ENCODE peak calls at places on chromosomes 5 and 9, in four cellular contexts. One of them, this sample, is unnamed.

GRCh38 chr5:144195443-144195842 is 24.8 kb downstream of the KCTD16 start:
- DNase-seq in nephron progenitor cell: no peak
- DNase-seq in LHCN-M2: no peak
- DNase-seq in pancreas: no peak
- DNase-seq in this sample: no peak

GRCh38 chr5:159883522-159883950 is 32.7 kb upstream of the ADRA1B start:
- DNase-seq in nephron progenitor cell: no peak
- DNase-seq in LHCN-M2: peak; percentile 74
- DNase-seq in pancreas: no peak
- DNase-seq in this sample: no peak

GRCh38 chr5:168667301-168667859 is 88.2 kb upstream of the PANK3 start:
- DNase-seq in nephron progenitor cell: no peak
- DNase-seq in LHCN-M2: no peak
- DNase-seq in pancreas: no peak
- DNase-seq in this sample: no peak

GRCh38 chr9:127545196-127546124 is 66.6 kb upstream of the STXBP1 start:
- DNase-seq in nephron progenitor cell: no peak
- DNase-seq in LHCN-M2: peak; percentile 86
- DNase-seq in pancreas: peak; percentile 99
- DNase-seq in this sample: peak; percentile 88

GRCh38 chr5:16456103-16456832 is 9.3 kb downstream of the ZNF622 start:
- DNase-seq in nephron progenitor cell: peak; percentile 30
- DNase-seq in LHCN-M2: peak; percentile 86
- DNase-seq in pancreas: no peak
- DNase-seq in this sample: peak; percentile 70

GRCh38 chr5:148988328-148988727 is 74.5 kb downstream of the SH3TC2 start:
- DNase-seq in nephron progenitor cell: no peak
- DNase-seq in LHCN-M2: no peak
- DNase-seq in pancreas: no peak
- DNase-seq in this sample: peak; percentile 71

GRCh38 chr9:8071445-8071798 is 271.8 kb upstream of the DMAC1 start:
- DNase-seq in nephron progenitor cell: no peak
- DNase-seq in LHCN-M2: no peak
- DNase-seq in pancreas: no peak
- DNase-seq in this sample: no peak

GRCh38 chr9:112863781-112864180 is 26.9 kb downstream of the SLC46A2 start:
- DNase-seq in nephron progenitor cell: no peak
- DNase-seq in LHCN-M2: no peak
- DNase-seq in pancreas: no peak
- DNase-seq in this sample: no peak

GRCh38 chr5:179868541-179868940 is 9.9 kb upstream of the MRNIP start:
- DNase-seq in nephron progenitor cell: no peak
- DNase-seq in LHCN-M2: no peak
- DNase-seq in pancreas: no peak
- DNase-seq in this sample: no peak

GRCh38 chr5:163350083-163350482 is 87.3 kb upstream of the CCNG1 start:
- DNase-seq in nephron progenitor cell: no peak
- DNase-seq in LHCN-M2: peak; percentile 7
- DNase-seq in pancreas: no peak
- DNase-seq in this sample: no peak

GRCh38 chr5:153546566-153546965 is 56.1 kb downstream of the GRIA1 start:
- DNase-seq in nephron progenitor cell: no peak
- DNase-seq in LHCN-M2: peak; percentile 82
- DNase-seq in pancreas: no peak
- DNase-seq in this sample: no peak

GRCh38 chr9:127154003-127154389 is 31.6 kb upstream of the ANGPTL2 start:
- DNase-seq in nephron progenitor cell: no peak
- DNase-seq in LHCN-M2: no peak
- DNase-seq in pancreas: no peak
- DNase-seq in this sample: no peak

GRCh38 chr9:16612627-16613026 is 257.8 kb downstream of the BNC2 start:
- DNase-seq in nephron progenitor cell: no peak
- DNase-seq in LHCN-M2: peak; percentile 36
- DNase-seq in pancreas: no peak
- DNase-seq in this sample: peak; percentile 78

GRCh38 chr5:662751-663435 is 30.3 kb downstream of the TPPP start:
- DNase-seq in nephron progenitor cell: no peak
- DNase-seq in LHCN-M2: no peak
- DNase-seq in pancreas: no peak
- DNase-seq in this sample: no peak

GRCh38 chr9:96646081-96646991 is 8.8 kb downstream of the PRXL2C start:
- DNase-seq in nephron progenitor cell: no peak
- DNase-seq in LHCN-M2: peak; percentile 67
- DNase-seq in pancreas: no peak
- DNase-seq in this sample: peak; percentile 72

GRCh38 chr5:56123531-56124243 is 109.4 kb downstream of the ANKRD55 start:
- DNase-seq in nephron progenitor cell: peak; percentile 46
- DNase-seq in LHCN-M2: peak; percentile 99
- DNase-seq in pancreas: peak; percentile 23
- DNase-seq in this sample: peak; percentile 99

GRCh38 chr5:83715316-83716060 is 5.2 kb downstream of the HAPLN1 start:
- DNase-seq in nephron progenitor cell: no peak
- DNase-seq in LHCN-M2: no peak
- DNase-seq in pancreas: no peak
- DNase-seq in this sample: no peak

GRCh38 chr5:107652839-107653607 is 17.7 kb downstream of the EFNA5 start:
- DNase-seq in nephron progenitor cell: no peak
- DNase-seq in LHCN-M2: no peak
- DNase-seq in pancreas: no peak
- DNase-seq in this sample: peak; percentile 18

GRCh38 chr5:10761842-10762165 is 770 bp upstream of the DAP start:
- DNase-seq in nephron progenitor cell: no peak
- DNase-seq in LHCN-M2: no peak
- DNase-seq in pancreas: no peak
- DNase-seq in this sample: no peak

GRCh38 chr9:133937120-133937519 is 55.0 kb downstream of the VAV2 start:
- DNase-seq in nephron progenitor cell: no peak
- DNase-seq in LHCN-M2: no peak
- DNase-seq in pancreas: no peak
- DNase-seq in this sample: no peak

GRCh38 chr5:140637722-140638473 is 1.4 kb upstream of the TMCO6 start:
- DNase-seq in nephron progenitor cell: no peak
- DNase-seq in LHCN-M2: no peak
- DNase-seq in pancreas: no peak
- DNase-seq in this sample: no peak

GRCh38 chr5:73859696-73860095 is 233.7 kb downstream of the ARHGEF28 start:
- DNase-seq in nephron progenitor cell: no peak
- DNase-seq in LHCN-M2: no peak
- DNase-seq in pancreas: no peak
- DNase-seq in this sample: no peak

This sample was measured in RPMI7951.